ENCODE peak calls at places on chromosomes 5 and 9, in six cellular contexts. W is neural progenitor cell; Z is PC-3; I is aorta; S is effector memory CD4-positive, alpha-beta T cell; X is ovary. P is an unnamed sample. For H3K36me3, the result is how much of the 10 kb centered on the place peaks cover.

GRCh38 chr5:6634327-6634713 is 1.1 kb downstream of the SRD5A1 start:
- DNase-seq in Z (peak), I (no peak), W (peak), X (no peak), S (no peak), P (no peak)

GRCh38 chr9:131629827-131630205 is 84.5 kb downstream of the PRRT1B start:
- DNase-seq in W (no peak), S (no peak), X (no peak), Z (no peak), I (no peak), P (no peak)

GRCh38 chr9:129317179-129318011 is 139.3 kb upstream of the IER5L start:
- DNase-seq in X (peak), S (no peak), W (peak), I (peak), Z (peak), P (peak)

GRCh38 chr5:139847091-139847490 is 51.5 kb downstream of the PSD2 start:
- DNase-seq in X (peak), S (no peak), Z (no peak), I (peak), W (no peak), P (peak)

GRCh38 chr9:13140843-13141592 is 138.5 kb downstream of the MPDZ start:
- DNase-seq in X (no peak), Z (peak), S (no peak), I (no peak), W (no peak), P (no peak)

GRCh38 chr9:131198316-131198715 is 72.9 kb downstream of the NUP214 start:
- DNase-seq in W (no peak), Z (no peak), X (no peak), I (no peak), S (no peak), P (no peak)

GRCh38 chr9:19431361-19432171 is 22.8 kb downstream of the ACER2 start:
- DNase-seq in Z (no peak), I (peak), X (peak), W (no peak), S (no peak), P (peak)

GRCh38 chr5:54671111-54671531 is 153.6 kb downstream of the SNX18 start:
- DNase-seq in I (no peak), X (no peak), Z (no peak), W (no peak), S (no peak), P (no peak)

GRCh38 chr5:96679293-96679692 is 17.1 kb downstream of the CAST start:
- DNase-seq in I (no peak), Z (no peak), W (no peak), S (no peak), X (no peak), P (no peak)

GRCh38 chr5:128774605-128775004 is 190.7 kb upstream of the SLC27A6 start:
- DNase-seq in Z (no peak), S (no peak), X (no peak), I (no peak), W (no peak), P (no peak)

GRCh38 chr9:22210262-22210661 is 201.2 kb upstream of the CDKN2B start:
- DNase-seq in W (no peak), Z (peak), I (no peak), X (no peak), S (no peak), P (no peak)

GRCh38 chr5:78984611-78985406 is at the start of gene ARSB:
- DNase-seq in I (peak), X (peak), W (peak), S (peak), Z (peak), P (peak)

GRCh38 chr9:121858788-121859187 is 207.4 kb downstream of the DAB2IP start:
- DNase-seq in Z (no peak), X (no peak), S (no peak), I (peak), W (no peak), P (no peak)

GRCh38 chr5:5270958-5271605 is 131.0 kb downstream of the ADAMTS16 start:
- DNase-seq in X (peak), I (peak), W (peak), Z (peak), S (no peak), P (peak)

GRCh38 chr5:10620346-10620745 is 56.5 kb downstream of the ANKRD33B start:
- DNase-seq in W (no peak), I (no peak), X (no peak), Z (no peak), S (no peak), P (no peak)

GRCh38 chr5:150658699-150659265 is 2.3 kb upstream of the MYOZ3 start:
- DNase-seq in Z (no peak), S (no peak), I (peak), W (no peak), X (no peak), P (no peak)
- H3K36me3 ChIP-seq in Z (under half), S (under half), I (under half), W (under half), X (under half), P (under half)

GRCh38 chr5:41834506-41834905 is 35.7 kb downstream of the OXCT1 start:
- DNase-seq in W (no peak), S (no peak), X (no peak), Z (no peak), I (no peak), P (no peak)
- H3K36me3 ChIP-seq in W (under half), S (under half), X (under half), Z (under half), I (under half), P (under half)

GRCh38 chr9:133779081-133779480 is 40.9 kb upstream of the SARDH start:
- DNase-seq in X (no peak), I (peak), W (no peak), S (no peak), Z (no peak), P (no peak)
- H3K36me3 ChIP-seq in X (under half), I (under half), W (under half), S (under half), Z (under half), P (half or more)

GRCh38 chr9:137977572-137978261 is 100.1 kb downstream of the CACNA1B start:
- DNase-seq in Z (no peak), X (no peak), W (no peak), I (peak), S (no peak), P (no peak)
- H3K36me3 ChIP-seq in Z (under half), X (under half), W (under half), I (under half), S (under half), P (under half)

GRCh38 chr5:14672508-14673394 is 8.2 kb downstream of the OTULIN start:
- DNase-seq in S (no peak), W (no peak), X (no peak), Z (no peak), I (no peak), P (no peak)
- H3K36me3 ChIP-seq in S (under half), W (under half), X (under half), Z (under half), I (under half), P (under half)

P was measured in tibial artery.